ENCODE peak calls at places on chromosome 3, in four cellular contexts. D, G, F and K are unnamed samples.

GRCh38 chr3:117893638-117894037 is 1141.0 kb downstream of the IGSF11 start:
- DNase-seq in F (no peak), G (no peak), D (no peak), K (no peak)

GRCh38 chr3:38177175-38177574 is 11.8 kb downstream of the OXSR1 start:
- DNase-seq in D (no peak), G (no peak), F (no peak), K (no peak)

GRCh38 chr3:127426444-127427168 is 138.8 kb upstream of the PRR20G start:
- DNase-seq in G (peak), D (no peak), F (peak), K (no peak)

GRCh38 chr3:77407454-77407853 is 367.6 kb downstream of the ROBO2 start:
- DNase-seq in G (no peak), D (no peak), F (no peak), K (no peak)

GRCh38 chr3:32501785-32502088 is 915 bp downstream of the CMTM6 start:
- DNase-seq in D (no peak), G (no peak), F (no peak), K (no peak)

GRCh38 chr3:61938878-61939549 is 377.6 kb downstream of the PTPRG start:
- DNase-seq in G (no peak), D (no peak), F (no peak), K (no peak)

GRCh38 chr3:183911087-183911486 is 26.4 kb upstream of the PARL start:
- DNase-seq in G (no peak), D (no peak), F (no peak), K (no peak)

GRCh38 chr3:156614642-156615511 is 59.5 kb upstream of the TIPARP start:
- DNase-seq in G (no peak), F (no peak), D (no peak), K (no peak)

GRCh38 chr3:98779936-98780335 is 16.8 kb downstream of the ST3GAL6 start:
- DNase-seq in F (no peak), D (no peak), G (no peak), K (no peak)

GRCh38 chr3:11566478-11566877 is 77.2 kb downstream of the VGLL4 start:
- DNase-seq in D (no peak), G (no peak), F (no peak), K (no peak)

GRCh38 chr3:117836296-117836695 is 1126.7 kb downstream of the TUSC7 start:
- DNase-seq in F (no peak), D (no peak), G (no peak), K (no peak)

GRCh38 chr3:8593022-8593817 is 51.4 kb downstream of the SSUH2 start:
- DNase-seq in F (no peak), G (peak), D (no peak), K (no peak)

GRCh38 chr3:113054552-113054951 is 63.8 kb downstream of the GTPBP8 start:
- DNase-seq in G (no peak), D (peak), F (no peak), K (no peak)

GRCh38 chr3:66162766-66163165 is 58.0 kb upstream of the SLC25A26 start:
- DNase-seq in G (no peak), F (no peak), D (no peak), K (no peak)

GRCh38 chr3:105033081-105033480 is 333.6 kb upstream of the ALCAM start:
- DNase-seq in G (no peak), D (no peak), F (no peak), K (no peak)

GRCh38 chr3:156434921-156435320 is 120.0 kb downstream of the SSR3 start:
- DNase-seq in D (no peak), F (no peak), G (no peak), K (no peak)

GRCh38 chr3:116691041-116691440 is 18.5 kb upstream of the TUSC7 start:
- DNase-seq in D (no peak), F (no peak), G (no peak), K (no peak)

GRCh38 chr3:148896062-148896461 is 31.0 kb downstream of the CPA3 start:
- DNase-seq in G (no peak), F (no peak), D (no peak), K (no peak)

GRCh38 chr3:183634707-183635106 is 716 bp upstream of the KLHL24 start:
- DNase-seq in D (no peak), F (no peak), G (no peak), K (no peak)

GRCh38 chr3:183904833-183905780 is 20.4 kb upstream of the PARL start:
- DNase-seq in D (no peak), F (no peak), G (no peak), K (peak)

GRCh38 chr3:115518100-115518852 is 105.0 kb upstream of the GAP43 start:
- DNase-seq in G (no peak), F (no peak), D (peak), K (no peak)

GRCh38 chr3:78519281-78519680 is 1248.5 kb downstream of the ROBO1 start:
- DNase-seq in D (no peak), F (no peak), G (no peak), K (no peak)

GRCh38 chr3:133620066-133620784 is 41.5 kb downstream of the TOPBP1 start:
- DNase-seq in F (no peak), D (no peak), G (no peak), K (no peak)

GRCh38 chr3:72071624-72072023 is 286.7 kb upstream of the PROK2 start:
- DNase-seq in G (no peak), F (no peak), D (no peak), K (no peak)

GRCh38 chr3:43048470-43048869 is 57.4 kb downstream of the POMGNT2 start:
- DNase-seq in G (no peak), D (no peak), F (no peak), K (no peak)

GRCh38 chr3:106209482-106209881 is 340.7 kb upstream of the CBLB start:
- DNase-seq in D (no peak), F (no peak), G (no peak), K (no peak)

GRCh38 chr3:188693435-188693834 is 478.3 kb upstream of the TPRG1 start:
- DNase-seq in G (no peak), D (no peak), F (no peak), K (no peak)

GRCh38 chr3:188695251-188695650 is 476.5 kb upstream of the TPRG1 start:
- DNase-seq in F (no peak), G (no peak), D (no peak), K (no peak)

GRCh38 chr3:188700497-188700896 is 471.3 kb upstream of the TPRG1 start:
- DNase-seq in G (no peak), F (no peak), D (no peak), K (no peak)

GRCh38 chr3:188698436-188698835 is 473.3 kb upstream of the TPRG1 start:
- DNase-seq in D (no peak), G (no peak), F (no peak), K (no peak)

GRCh38 chr3:188697127-188697526 is 474.6 kb upstream of the TPRG1 start:
- DNase-seq in F (no peak), D (no peak), G (no peak), K (no peak)
- TF ChIP-seq EP300 in F (no peak), D (no peak), G (no peak), K (no peak)

DNA sequence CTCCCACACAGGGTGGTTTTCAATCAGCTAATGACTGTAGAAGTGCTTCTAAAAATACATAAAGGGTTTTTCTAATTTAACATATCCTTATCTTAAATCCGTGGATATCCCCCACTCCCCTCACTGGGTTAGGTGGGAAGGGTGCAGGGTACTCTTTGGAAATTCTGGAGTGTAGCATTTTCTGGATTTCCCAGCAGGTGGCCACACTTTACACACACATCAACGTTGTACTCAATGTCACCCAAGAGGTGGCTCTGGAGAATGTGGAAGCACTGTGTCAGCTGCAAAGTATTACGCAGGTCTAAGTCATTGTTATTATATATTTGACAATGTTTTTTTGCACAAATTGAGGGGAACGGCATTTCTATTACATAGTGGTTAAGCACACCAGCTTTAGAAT is 168.8 kb downstream of the CHDH start:
- DNase-seq in G (no peak), D (no peak), F (no peak), K (no peak)
- TF ChIP-seq CTCF in G (no peak), D (peak), F (no peak), K (no peak)

DNA sequence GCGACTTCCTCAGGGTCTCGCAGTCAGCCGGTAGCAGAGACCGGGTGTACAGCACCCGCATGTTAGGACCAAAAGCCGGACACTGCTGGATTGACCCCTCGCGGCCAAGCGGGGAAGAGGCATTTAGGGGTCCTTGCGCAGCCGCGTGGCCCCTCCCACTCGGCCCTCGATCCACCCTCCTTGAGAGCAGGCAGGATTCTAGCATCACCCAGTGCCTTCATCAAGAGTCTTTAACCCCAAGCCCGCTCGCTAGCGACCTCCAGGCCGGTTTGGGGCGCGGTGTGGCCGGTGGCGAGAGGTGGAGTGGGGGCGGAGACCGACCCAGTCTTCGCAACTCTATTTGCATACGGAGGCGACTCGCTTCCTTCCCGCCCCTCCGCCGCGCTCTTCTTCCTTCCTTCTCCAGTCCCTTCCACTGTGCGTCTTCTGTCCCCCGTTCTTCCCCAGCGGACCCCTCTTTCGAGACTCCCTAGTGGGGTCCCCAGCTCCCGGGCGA is at the start of gene ST6GAL1:
- DNase-seq in D (peak), G (peak), F (peak), K (peak)
- TF ChIP-seq POLR2A in D (peak), G (peak), F (no peak), K (no peak)

GRCh38 chr3:14166877-14167605 is 11.4 kb downstream of the XPC start:
- DNase-seq in F (no peak), G (no peak), D (no peak), K (no peak)

GRCh38 chr3:14169871-14170270 is 8.5 kb downstream of the XPC start:
- DNase-seq in G (no peak), D (no peak), F (no peak), K (no peak)

GRCh38 chr3:14172480-14172879 is 5.9 kb downstream of the XPC start:
- DNase-seq in D (no peak), G (no peak), F (no peak), K (no peak)

GRCh38 chr3:14174483-14174882 is 3.9 kb downstream of the XPC start:
- DNase-seq in G (no peak), F (no peak), D (no peak), K (no peak)

GRCh38 chr3:14170569-14171159 is 7.7 kb downstream of the XPC start:
- DNase-seq in D (no peak), G (no peak), F (no peak), K (no peak)
- TF ChIP-seq EP300 in D (no peak), G (no peak), F (no peak), K (no peak)

GRCh38 chr3:24726423-24726822 is 231.8 kb upstream of the THRB start:
- DNase-seq in D (no peak), F (no peak), G (no peak), K (no peak)
- TF ChIP-seq CTCF in D (no peak), F (no peak), G (no peak), K (no peak)